ENCODE peak calls at places on chromosomes 5 and 9, in six cellular contexts. M is mammary epithelial cell, W is AG08396, O is lung, L is type B pancreatic cell, F is ovary. I is an unnamed sample.
A peak's percentile ranks its signal among the peaks of the same experiment; 100 is the strongest.

GRCh38 chr5:2701592-2701991 is 49.9 kb downstream of the IRX2 start:
- DNase-seq in O (no peak), M (no peak), L (no peak), W (no peak), F (no peak), I (no peak)

GRCh38 chr5:96014395-96014794 is 52.7 kb upstream of the ELL2 start:
- DNase-seq in F (no peak), O (no peak), M (no peak), L (no peak), W (no peak), I (peak; percentile 26)

GRCh38 chr5:157549954-157550549 is 25.5 kb downstream of the ADAM19 start:
- DNase-seq in O (no peak), M (no peak), L (no peak), F (no peak), W (no peak), I (no peak)

GRCh38 chr9:103991001-103991400 is 103.1 kb upstream of the SMC2 start:
- DNase-seq in L (no peak), O (no peak), F (no peak), M (no peak), W (no peak), I (no peak)

GRCh38 chr5:91652678-91653077 is 269.6 kb upstream of the ARRDC3 start:
- DNase-seq in O (no peak), W (no peak), F (no peak), L (no peak), M (no peak), I (no peak)

GRCh38 chr5:95901676-95902646 is 59.7 kb downstream of the ELL2 start:
- DNase-seq in O (no peak), L (no peak), M (peak; percentile 89), W (no peak), F (no peak), I (peak; percentile 94)

GRCh38 chr5:160185954-160186353 is 43.4 kb upstream of the FABP6 start:
- DNase-seq in M (no peak), L (no peak), O (no peak), W (no peak), F (no peak), I (no peak)

GRCh38 chr5:148984333-148984732 is 78.5 kb downstream of the SH3TC2 start:
- DNase-seq in O (no peak), L (no peak), F (no peak), M (peak; percentile 94), W (no peak), I (peak; percentile 97)

GRCh38 chr9:33388110-33388994 is 14.0 kb downstream of the AQP7 start:
- DNase-seq in M (no peak), O (no peak), L (no peak), F (no peak), W (no peak), I (no peak)

GRCh38 chr9:93670208-93671029 is 94.0 kb downstream of the PHF2 start:
- DNase-seq in M (no peak), O (no peak), F (peak; percentile 13), L (peak; percentile 68), W (peak; percentile 75), I (no peak)

GRCh38 chr5:135308752-135309151 is 90.3 kb downstream of the MACROH2A1 start:
- DNase-seq in O (peak; percentile 7), L (peak; percentile 60), W (peak; percentile 67), M (no peak), F (no peak), I (no peak)